ENCODE peak calls at places on chromosomes 4 and X, in four cellular contexts. G is H9, I is uterus, B is osteoblast. X is an unnamed sample.

GRCh38 chr4:37516057-37516775 is 170.0 kb downstream of the RELL1 start:
- DNase-seq in G (no peak), I (no peak), B (no peak), X (no peak)

GRCh38 chr4:16196482-16197393 is 29.5 kb downstream of the TAPT1 start:
- DNase-seq in G (no peak), I (no peak), B (peak; percentile 68), X (no peak)

GRCh38 chr4:93764647-93765246 is 63.8 kb upstream of the ATOH1 start:
- DNase-seq in G (no peak), I (no peak), B (peak; percentile 64), X (no peak)

GRCh38 chrX:71081348-71082148 is 13.4 kb upstream of the SNX12 start:
- DNase-seq in G (no peak), I (no peak), B (no peak), X (no peak)

GRCh38 chr4:169854090-169854489 is 96.3 kb upstream of the HPF1 start:
- DNase-seq in G (no peak), I (no peak), B (no peak), X (no peak)

GRCh38 chrX:12997898-12998687 is 23.2 kb downstream of the TMSB4X start:
- DNase-seq in G (no peak), I (no peak), B (no peak), X (no peak)

GRCh38 chrX:87583679-87584078 is 66.1 kb downstream of the KLHL4 start:
- DNase-seq in G (peak; percentile 66), I (no peak), B (no peak), X (no peak)

GRCh38 chr4:69038582-69038981 is 57.7 kb upstream of the UGT2B7 start:
- DNase-seq in G (no peak), I (no peak), B (no peak), X (no peak)

GRCh38 chr4:153555730-153556440 is 89.7 kb downstream of the TMEM131L start:
- DNase-seq in G (no peak), I (peak; percentile 76), B (peak; percentile 73), X (no peak)

GRCh38 chrX:10085223-10085622 is 71.6 kb upstream of the CLCN4 start:
- DNase-seq in G (no peak), I (no peak), B (no peak), X (no peak)

GRCh38 chrX:155334486-155335316 is at the start of gene CLIC2:
- DNase-seq in G (no peak), I (peak; percentile 54), B (no peak), X (no peak)

GRCh38 chr4:133464311-133464710 is 315.2 kb downstream of the PCDH10 start:
- DNase-seq in G (no peak), I (no peak), B (no peak), X (no peak)

GRCh38 chr4:96598465-96598864 is 758.6 kb downstream of the PDHA2 start:
- DNase-seq in G (no peak), I (no peak), B (no peak), X (no peak)

GRCh38 chr4:29151584-29151983 is 1568.6 kb upstream of the PCDH7 start:
- DNase-seq in G (no peak), I (no peak), B (no peak), X (no peak)

GRCh38 chr4:145482209-145483021 is 762 bp downstream of the SMAD1 start:
- DNase-seq in G (peak; percentile 52), I (peak; percentile 52), B (peak; percentile 94), X (no peak)

GRCh38 chrX:100447563-100448397 is 37.7 kb upstream of the PCDH19 start:
- DNase-seq in G (peak; percentile 48), I (peak; percentile 17), B (no peak), X (no peak)

GRCh38 chr4:6011686-6012085 is 6.5 kb downstream of the C4orf50 start:
- DNase-seq in G (no peak), I (no peak), B (peak; percentile 72), X (no peak)

GRCh38 chr4:54271464-54271863 is 42.4 kb downstream of the PDGFRA start:
- DNase-seq in G (no peak), I (no peak), B (no peak), X (no peak)

GRCh38 chr4:105417624-105418023 is 56.2 kb downstream of the PPA2 start:
- DNase-seq in G (no peak), I (no peak), B (no peak), X (no peak)

GRCh38 chr4:2797545-2798305 is 4.8 kb downstream of the SH3BP2 start:
- DNase-seq in G (no peak), I (peak; percentile 13), B (peak; percentile 14), X (no peak)

GRCh38 chr4:119646347-119647071 is 17.9 kb upstream of the PDE5A start:
- DNase-seq in G (no peak), I (no peak), B (no peak), X (no peak)

GRCh38 chrX:134526399-134526798 is 66.4 kb downstream of the HPRT1 start:
- DNase-seq in G (no peak), I (no peak), B (no peak), X (no peak)

GRCh38 chrX:155774387-155774786 is 106.8 kb upstream of the VAMP7 start:
- DNase-seq in G (no peak), I (no peak), B (no peak), X (no peak)

GRCh38 chr4:37476691-37477090 is 209.5 kb downstream of the RELL1 start:
- DNase-seq in G (no peak), I (no peak), B (no peak), X (no peak)

GRCh38 chr4:146370841-146371240 is 150.9 kb downstream of the SLC10A7 start:
- DNase-seq in G (no peak), I (no peak), B (no peak), X (peak; percentile 19)

GRCh38 chrX:152904151-152905080 is 6.5 kb downstream of the ZNF185 start:
- DNase-seq in G (peak; percentile 70), I (peak; percentile 54), B (peak; percentile 95), X (no peak)

GRCh38 chr4:75848891-75849290 is 53.4 kb downstream of the PPEF2 start:
- DNase-seq in G (no peak), I (no peak), B (peak; percentile 38), X (no peak)

GRCh38 chr4:88991746-88992145 is 65.2 kb downstream of the FAM13A start:
- DNase-seq in G (no peak), I (no peak), B (peak; percentile 0), X (no peak)

GRCh38 chrX:71053217-71053621 is 14.9 kb downstream of the SNX12 start:
- DNase-seq in G (peak; percentile 90), I (no peak), B (no peak), X (no peak)

GRCh38 chrX:37879692-37880091 is 32.3 kb upstream of the DYNLT3 start:
- DNase-seq in G (no peak), I (no peak), B (no peak), X (no peak)

GRCh38 chr4:127249066-127249766 is 383.5 kb upstream of the INTU start:
- DNase-seq in G (no peak), I (no peak), B (peak; percentile 18), X (no peak)

GRCh38 chrX:71941771-71942170 is 31.1 kb downstream of the NHSL2 start:
- DNase-seq in G (no peak), I (peak; percentile 78), B (no peak), X (no peak)

GRCh38 chr4:76430519-76431388 is 4.3 kb upstream of the SHROOM3 start:
- DNase-seq in G (no peak), I (no peak), B (no peak), X (no peak)

GRCh38 chrX:102067966-102068723 is 57.3 kb upstream of the TCEAL2 start:
- DNase-seq in G (no peak), I (no peak), B (peak; percentile 61), X (no peak)
- TF ChIP-seq CTCF in G (peak; percentile 62), I (peak; percentile 47), B (peak; percentile 57), X (peak; percentile 44)

GRCh38 chr4:182320092-182320491 is 76.9 kb downstream of the TENM3 start:
- DNase-seq in G (no peak), I (no peak), B (no peak), X (no peak)

GRCh38 chr4:182318256-182318655 is 75.1 kb downstream of the TENM3 start:
- DNase-seq in G (no peak), I (no peak), B (no peak), X (no peak)

GRCh38 chr4:182325397-182325796 is 82.2 kb downstream of the TENM3 start:
- DNase-seq in G (no peak), I (no peak), B (no peak), X (no peak)

GRCh38 chr4:182324282-182324681 is 81.1 kb downstream of the TENM3 start:
- DNase-seq in G (no peak), I (no peak), B (no peak), X (no peak)

GRCh38 chr4:182320580-182320979 is 77.4 kb downstream of the TENM3 start:
- DNase-seq in G (no peak), I (no peak), B (no peak), X (no peak)
- TF ChIP-seq CTCF in G (no peak), I (no peak), B (no peak), X (no peak)

DNA sequence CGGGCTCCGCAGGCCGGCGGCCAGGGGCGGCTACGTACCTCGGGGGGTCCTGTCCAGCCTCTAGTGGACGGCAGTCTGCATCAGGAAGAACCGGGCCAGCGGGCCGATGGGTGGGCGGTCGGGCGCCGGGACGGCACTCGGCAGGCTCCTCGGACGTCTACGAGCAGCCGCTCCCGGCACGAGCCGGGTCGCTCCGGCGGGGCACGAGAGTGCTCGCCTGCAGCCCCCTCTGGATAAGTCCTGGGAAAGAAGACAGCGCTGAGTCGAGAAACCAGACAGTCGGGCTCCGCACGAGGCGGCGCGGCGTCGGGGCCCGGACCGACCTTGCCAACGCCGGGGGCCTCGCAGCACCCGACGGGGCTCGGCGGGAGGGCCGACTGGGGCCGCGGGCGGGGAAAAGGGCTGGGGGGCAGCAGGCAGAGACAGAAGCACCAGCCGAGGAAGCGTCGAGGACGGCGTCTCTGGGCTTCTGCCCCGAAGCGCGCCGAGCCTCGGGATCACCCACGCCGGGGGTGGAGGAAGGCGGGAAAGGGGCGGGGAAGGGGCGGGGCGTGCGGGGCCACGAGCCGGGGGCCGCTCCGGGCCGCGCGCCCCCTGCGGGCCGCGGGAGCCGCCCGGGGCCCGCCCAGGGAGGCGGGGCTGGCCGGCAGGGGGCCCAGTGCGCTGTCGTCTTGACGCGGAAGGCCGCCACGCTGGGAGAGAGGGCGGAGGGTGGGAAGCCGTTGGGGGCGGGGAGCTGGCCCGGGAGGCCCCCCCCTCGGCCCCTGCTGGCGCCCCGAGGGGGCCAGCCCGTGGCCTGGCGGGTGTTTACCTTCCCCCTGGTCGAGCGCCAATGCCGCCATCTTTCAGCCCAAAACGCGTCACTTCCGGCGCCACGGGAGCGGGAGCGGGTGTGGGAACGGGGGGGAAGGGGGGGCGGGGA is 1.9 kb downstream of the KLHL15 start:
- DNase-seq in G (peak; percentile 87), I (peak; percentile 91), B (peak; percentile 97), X (no peak)
- TF ChIP-seq CTCF in G (no peak), I (peak; percentile 24), B (no peak), X (no peak)

GRCh38 chr4:108749119-108749518 is 13.7 kb downstream of the ETNPPL start:
- DNase-seq in G (no peak), I (no peak), B (no peak), X (no peak)
- TF ChIP-seq CTCF in G (peak; percentile 49), I (no peak), B (peak; percentile 14), X (no peak)

GRCh38 chr4:21507439-21507838 is 441.1 kb downstream of the KCNIP4 start:
- DNase-seq in G (no peak), I (no peak), B (no peak), X (no peak)
- TF ChIP-seq CTCF in G (peak; percentile 59), I (no peak), B (peak; percentile 13), X (peak; percentile 25)

GRCh38 chr4:141158219-141158618 is 24.9 kb upstream of the RNF150 start:
- DNase-seq in G (no peak), I (no peak), B (peak; percentile 36), X (no peak)
- TF ChIP-seq CTCF in G (peak; percentile 73), I (peak; percentile 21), B (peak; percentile 52), X (no peak)

X was measured in keratinocyte.